ENCODE peak calls at places on chromosomes 5 and 9, in six cellular contexts. D is prostate gland, W is adrenal gland, P is breast epithelium, C is stomach, K is HCT116. H is an unnamed sample.

GRCh38 chr9:37676411-37676830 is 25.7 kb downstream of the FRMPD1 start:
- DNase-seq in P (no peak), D (no peak), W (no peak), C (no peak), K (no peak), H (peak; percentile 13)

GRCh38 chr5:103224894-103225246 is 33.7 kb upstream of the MACIR start:
- DNase-seq in W (no peak), K (peak; percentile 13), P (no peak), D (no peak), C (no peak), H (no peak)

GRCh38 chr5:36090033-36090432 is 23.4 kb upstream of the UGT3A2 start:
- DNase-seq in D (no peak), W (no peak), P (no peak), K (peak; percentile 29), C (no peak), H (no peak)

GRCh38 chr9:92424340-92424739 is at the start of gene OMD:
- DNase-seq in C (no peak), D (no peak), K (no peak), W (no peak), P (no peak), H (no peak)

GRCh38 chr5:136080113-136080482 is 51.3 kb downstream of the TGFBI start:
- DNase-seq in D (no peak), K (no peak), P (no peak), W (no peak), C (no peak), H (no peak)

GRCh38 chr5:135330798-135331096 is 68.3 kb downstream of the MACROH2A1 start:
- DNase-seq in P (no peak), W (no peak), C (no peak), K (no peak), D (no peak), H (no peak)

GRCh38 chr9:14687042-14687719 is 6.1 kb downstream of the ZDHHC21 start:
- DNase-seq in W (no peak), K (no peak), C (no peak), D (no peak), P (no peak), H (peak; percentile 28)

GRCh38 chr5:9841516-9841915 is 211.4 kb upstream of the TAS2R1 start:
- DNase-seq in C (no peak), P (no peak), W (no peak), D (no peak), K (no peak), H (no peak)

GRCh38 chr5:75108515-75108914 is 56.2 kb upstream of the GCNT4 start:
- DNase-seq in C (no peak), K (no peak), P (no peak), D (no peak), W (no peak), H (no peak)
- TF ChIP-seq POLR2A in C (no peak), K (no peak), P (no peak), D (no peak), W (no peak), H (no peak)

GRCh38 chr9:120925535-120926396 is 830 bp downstream of the TRAF1 start:
- DNase-seq in C (no peak), D (no peak), P (no peak), W (no peak), K (no peak), H (peak; percentile 100)

GRCh38 chr9:120928720-120929389 is 2.3 kb upstream of the TRAF1 start:
- DNase-seq in D (peak; percentile 65), C (peak; percentile 83), W (peak; percentile 76), P (peak; percentile 53), K (no peak), H (no peak)

GRCh38 chr9:120926397-120926928 is at the start of gene TRAF1:
- DNase-seq in D (no peak), P (no peak), W (no peak), K (no peak), C (no peak), H (no peak)

GRCh38 chr9:120928015-120928719 is 1.6 kb upstream of the TRAF1 start:
- DNase-seq in D (peak; percentile 36), W (peak; percentile 59), P (no peak), K (no peak), C (peak; percentile 51), H (no peak)

GRCh38 chr9:120927125-120928014 is 774 bp upstream of the TRAF1 start:
- DNase-seq in P (no peak), C (no peak), W (no peak), D (no peak), K (no peak), H (no peak)
- TF ChIP-seq POLR2A in P (no peak), C (no peak), W (no peak), D (no peak), K (no peak), H (no peak)

GRCh38 chr5:134003064-134003956 is 1.5 kb downstream of the VDAC1 start:
- DNase-seq in D (no peak), C (no peak), W (no peak), K (no peak), P (no peak), H (no peak)

GRCh38 chr5:134000696-134001453 is 3.9 kb downstream of the VDAC1 start:
- DNase-seq in D (no peak), C (no peak), K (no peak), W (no peak), P (no peak), H (no peak)

GRCh38 chr5:134003957-134004625 is 684 bp downstream of the VDAC1 start:
- DNase-seq in P (peak; percentile 53), K (no peak), W (peak; percentile 69), D (peak; percentile 33), C (peak; percentile 61), H (no peak)

GRCh38 chr5:134000116-134000515 is 4.7 kb downstream of the VDAC1 start:
- DNase-seq in P (no peak), D (no peak), W (no peak), K (no peak), C (peak; percentile 47), H (no peak)

GRCh38 chr5:134001938-134002731 is 2.6 kb downstream of the VDAC1 start:
- DNase-seq in W (no peak), K (no peak), P (no peak), D (no peak), C (no peak), H (no peak)
- TF ChIP-seq POLR2A in W (no peak), K (no peak), P (no peak), D (no peak), C (no peak), H (no peak)

DNA sequence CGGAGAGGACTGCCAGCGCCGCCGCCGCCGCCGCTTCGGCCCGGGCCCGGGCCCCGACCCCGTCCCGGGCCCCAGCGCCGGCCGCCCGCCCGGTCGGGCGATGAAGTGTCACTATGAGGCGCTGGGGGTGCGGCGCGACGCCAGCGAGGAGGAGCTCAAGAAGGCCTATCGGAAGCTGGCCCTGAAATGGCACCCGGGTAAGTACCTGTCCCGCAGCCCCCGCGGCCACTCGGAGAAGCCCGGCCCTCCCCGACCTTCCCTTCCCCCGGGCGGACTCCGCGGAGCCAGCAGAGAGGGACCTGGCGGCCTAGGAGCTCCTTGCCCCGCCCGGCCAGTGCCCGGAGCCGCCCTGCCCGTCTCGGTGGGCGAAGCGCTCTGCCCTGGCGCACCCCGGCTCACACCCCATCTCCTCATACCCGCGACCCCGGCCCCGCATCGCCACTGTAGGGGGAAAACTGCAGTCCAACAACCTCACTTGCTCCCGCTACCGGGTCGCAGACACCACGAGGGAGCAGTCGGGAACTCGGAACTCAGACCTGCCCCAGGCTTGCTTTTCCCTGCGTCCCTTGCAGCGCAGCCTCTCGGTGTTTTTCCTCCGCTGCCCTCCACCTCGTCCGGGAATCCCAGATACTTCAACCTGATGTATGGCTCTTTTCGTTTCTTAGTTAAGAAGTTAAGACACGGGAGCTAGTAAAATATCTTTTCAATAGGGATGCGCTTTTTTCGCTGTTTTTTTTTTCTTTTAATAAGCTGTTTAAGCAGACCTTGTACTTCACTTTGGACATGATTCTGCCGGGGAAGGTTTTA is 564 bp downstream of the DNAJC21 start:
- DNase-seq in D (peak; percentile 83), C (peak; percentile 89), K (peak; percentile 73), P (peak; percentile 85), W (peak; percentile 87), H (peak; percentile 86)
- TF ChIP-seq POLR2A in D (peak; percentile 71), C (no peak), K (no peak), P (peak; percentile 8), W (peak; percentile 79), H (peak; percentile 43)